ENCODE peak calls at places on chromosome 18, in five cellular contexts. One of them, this sample, is unnamed.

GRCh38 chr18:44537521-44537920 is 143.2 kb upstream of the SETBP1 start:
- DNase-seq in activated CD4-positive, alpha-beta T cell treated with anti-CD3 and anti-CD28 coated beads, Interleukin-2, amount 50 U/mL, for 24 hours: no peak
- DNase-seq in endothelial cell: no peak
- DNase-seq in mucosa of gallbladder: no peak
- DNase-seq in glutamatergic neuron: peak
- DNase-seq in this sample: no peak

GRCh38 chr18:40314199-40314598 is 1640.8 kb upstream of the PIK3C3 start:
- DNase-seq in activated CD4-positive, alpha-beta T cell treated with anti-CD3 and anti-CD28 coated beads, Interleukin-2, amount 50 U/mL, for 24 hours: no peak
- DNase-seq in endothelial cell: no peak
- DNase-seq in mucosa of gallbladder: no peak
- DNase-seq in glutamatergic neuron: no peak
- DNase-seq in this sample: no peak

GRCh38 chr18:4847066-4847465 is 350.0 kb downstream of the AKAIN1 start:
- DNase-seq in activated CD4-positive, alpha-beta T cell treated with anti-CD3 and anti-CD28 coated beads, Interleukin-2, amount 50 U/mL, for 24 hours: no peak
- DNase-seq in endothelial cell: no peak
- DNase-seq in mucosa of gallbladder: no peak
- DNase-seq in glutamatergic neuron: no peak
- DNase-seq in this sample: no peak

GRCh38 chr18:58325521-58325908 is 281.5 kb downstream of the NEDD4L start:
- DNase-seq in activated CD4-positive, alpha-beta T cell treated with anti-CD3 and anti-CD28 coated beads, Interleukin-2, amount 50 U/mL, for 24 hours: no peak
- DNase-seq in endothelial cell: no peak
- DNase-seq in mucosa of gallbladder: no peak
- DNase-seq in glutamatergic neuron: no peak
- DNase-seq in this sample: no peak

GRCh38 chr18:79944126-79944731 is 7.2 kb downstream of the SLC66A2 start:
- DNase-seq in activated CD4-positive, alpha-beta T cell treated with anti-CD3 and anti-CD28 coated beads, Interleukin-2, amount 50 U/mL, for 24 hours: no peak
- DNase-seq in endothelial cell: no peak
- DNase-seq in mucosa of gallbladder: no peak
- DNase-seq in glutamatergic neuron: no peak
- DNase-seq in this sample: no peak

GRCh38 chr18:22828171-22828570 is 105.0 kb upstream of the RBBP8 start:
- DNase-seq in activated CD4-positive, alpha-beta T cell treated with anti-CD3 and anti-CD28 coated beads, Interleukin-2, amount 50 U/mL, for 24 hours: no peak
- DNase-seq in endothelial cell: no peak
- DNase-seq in mucosa of gallbladder: no peak
- DNase-seq in glutamatergic neuron: no peak
- DNase-seq in this sample: no peak

GRCh38 chr18:32343634-32344033 is 127.0 kb downstream of the GAREM1 start:
- DNase-seq in activated CD4-positive, alpha-beta T cell treated with anti-CD3 and anti-CD28 coated beads, Interleukin-2, amount 50 U/mL, for 24 hours: no peak
- DNase-seq in endothelial cell: no peak
- DNase-seq in mucosa of gallbladder: no peak
- DNase-seq in glutamatergic neuron: no peak
- DNase-seq in this sample: no peak

GRCh38 chr18:21270453-21270852 is 28.4 kb downstream of the GREB1L start:
- DNase-seq in activated CD4-positive, alpha-beta T cell treated with anti-CD3 and anti-CD28 coated beads, Interleukin-2, amount 50 U/mL, for 24 hours: no peak
- DNase-seq in endothelial cell: no peak
- DNase-seq in mucosa of gallbladder: no peak
- DNase-seq in glutamatergic neuron: no peak
- DNase-seq in this sample: no peak

GRCh38 chr18:62784966-62785413 is 69.6 kb downstream of the PHLPP1 start:
- DNase-seq in activated CD4-positive, alpha-beta T cell treated with anti-CD3 and anti-CD28 coated beads, Interleukin-2, amount 50 U/mL, for 24 hours: no peak
- DNase-seq in endothelial cell: no peak
- DNase-seq in mucosa of gallbladder: no peak
- DNase-seq in glutamatergic neuron: no peak
- DNase-seq in this sample: no peak

GRCh38 chr18:46387426-46388131 is 269.4 kb downstream of the LOXHD1 start:
- DNase-seq in activated CD4-positive, alpha-beta T cell treated with anti-CD3 and anti-CD28 coated beads, Interleukin-2, amount 50 U/mL, for 24 hours: no peak
- DNase-seq in endothelial cell: no peak
- DNase-seq in mucosa of gallbladder: no peak
- DNase-seq in glutamatergic neuron: no peak
- DNase-seq in this sample: no peak

GRCh38 chr18:37393945-37394609 is 171.5 kb downstream of the CELF4 start:
- DNase-seq in activated CD4-positive, alpha-beta T cell treated with anti-CD3 and anti-CD28 coated beads, Interleukin-2, amount 50 U/mL, for 24 hours: no peak
- DNase-seq in endothelial cell: peak
- DNase-seq in mucosa of gallbladder: peak
- DNase-seq in glutamatergic neuron: peak
- DNase-seq in this sample: peak

GRCh38 chr18:36496022-36496421 is 198.5 kb downstream of the FHOD3 start:
- DNase-seq in activated CD4-positive, alpha-beta T cell treated with anti-CD3 and anti-CD28 coated beads, Interleukin-2, amount 50 U/mL, for 24 hours: no peak
- DNase-seq in endothelial cell: no peak
- DNase-seq in mucosa of gallbladder: no peak
- DNase-seq in glutamatergic neuron: no peak
- DNase-seq in this sample: no peak

GRCh38 chr18:79566841-79567370 is 112.7 kb upstream of the CTDP1 start:
- DNase-seq in activated CD4-positive, alpha-beta T cell treated with anti-CD3 and anti-CD28 coated beads, Interleukin-2, amount 50 U/mL, for 24 hours: no peak
- DNase-seq in endothelial cell: no peak
- DNase-seq in mucosa of gallbladder: no peak
- DNase-seq in glutamatergic neuron: peak
- DNase-seq in this sample: no peak

GRCh38 chr18:3257627-3258120 is 4.3 kb upstream of the MYL12B start:
- DNase-seq in activated CD4-positive, alpha-beta T cell treated with anti-CD3 and anti-CD28 coated beads, Interleukin-2, amount 50 U/mL, for 24 hours: no peak
- DNase-seq in endothelial cell: no peak
- DNase-seq in mucosa of gallbladder: no peak
- DNase-seq in glutamatergic neuron: no peak
- DNase-seq in this sample: no peak

GRCh38 chr18:35732652-35733051 is 151.1 kb downstream of the GALNT1 start:
- DNase-seq in activated CD4-positive, alpha-beta T cell treated with anti-CD3 and anti-CD28 coated beads, Interleukin-2, amount 50 U/mL, for 24 hours: no peak
- DNase-seq in endothelial cell: no peak
- DNase-seq in mucosa of gallbladder: no peak
- DNase-seq in glutamatergic neuron: no peak
- DNase-seq in this sample: no peak

GRCh38 chr18:3062798-3063563 is 50.0 kb upstream of the LPIN2 start:
- DNase-seq in activated CD4-positive, alpha-beta T cell treated with anti-CD3 and anti-CD28 coated beads, Interleukin-2, amount 50 U/mL, for 24 hours: peak
- DNase-seq in endothelial cell: peak
- DNase-seq in mucosa of gallbladder: peak
- DNase-seq in glutamatergic neuron: peak
- DNase-seq in this sample: peak

GRCh38 chr18:49974079-49974478 is 160.7 kb upstream of the ACAA2 start:
- DNase-seq in activated CD4-positive, alpha-beta T cell treated with anti-CD3 and anti-CD28 coated beads, Interleukin-2, amount 50 U/mL, for 24 hours: no peak
- DNase-seq in endothelial cell: no peak
- DNase-seq in mucosa of gallbladder: no peak
- DNase-seq in glutamatergic neuron: no peak
- DNase-seq in this sample: no peak

GRCh38 chr18:37675699-37676098 is 110.1 kb upstream of the CELF4 start:
- DNase-seq in activated CD4-positive, alpha-beta T cell treated with anti-CD3 and anti-CD28 coated beads, Interleukin-2, amount 50 U/mL, for 24 hours: no peak
- DNase-seq in endothelial cell: no peak
- DNase-seq in mucosa of gallbladder: no peak
- DNase-seq in glutamatergic neuron: no peak
- DNase-seq in this sample: no peak

GRCh38 chr18:35616664-35617423 is 35.3 kb downstream of the GALNT1 start:
- DNase-seq in activated CD4-positive, alpha-beta T cell treated with anti-CD3 and anti-CD28 coated beads, Interleukin-2, amount 50 U/mL, for 24 hours: no peak
- DNase-seq in endothelial cell: peak
- DNase-seq in mucosa of gallbladder: peak
- DNase-seq in glutamatergic neuron: no peak
- DNase-seq in this sample: no peak

GRCh38 chr18:4734021-4734420 is 278.9 kb upstream of the DLGAP1 start:
- DNase-seq in activated CD4-positive, alpha-beta T cell treated with anti-CD3 and anti-CD28 coated beads, Interleukin-2, amount 50 U/mL, for 24 hours: no peak
- DNase-seq in endothelial cell: no peak
- DNase-seq in mucosa of gallbladder: no peak
- DNase-seq in glutamatergic neuron: no peak
- DNase-seq in this sample: no peak

GRCh38 chr18:11767935-11768334 is 78.9 kb downstream of the GNAL start:
- DNase-seq in activated CD4-positive, alpha-beta T cell treated with anti-CD3 and anti-CD28 coated beads, Interleukin-2, amount 50 U/mL, for 24 hours: no peak
- DNase-seq in endothelial cell: no peak
- DNase-seq in mucosa of gallbladder: no peak
- DNase-seq in glutamatergic neuron: no peak
- DNase-seq in this sample: no peak

GRCh38 chr18:24786027-24786426 is 325.6 kb downstream of the HRH4 start:
- DNase-seq in activated CD4-positive, alpha-beta T cell treated with anti-CD3 and anti-CD28 coated beads, Interleukin-2, amount 50 U/mL, for 24 hours: no peak
- DNase-seq in endothelial cell: no peak
- DNase-seq in mucosa of gallbladder: no peak
- DNase-seq in glutamatergic neuron: no peak
- DNase-seq in this sample: no peak

GRCh38 chr18:55268629-55269275 is 309.5 kb upstream of the CCDC68 start:
- DNase-seq in activated CD4-positive, alpha-beta T cell treated with anti-CD3 and anti-CD28 coated beads, Interleukin-2, amount 50 U/mL, for 24 hours: no peak
- DNase-seq in endothelial cell: no peak
- DNase-seq in mucosa of gallbladder: no peak
- DNase-seq in glutamatergic neuron: no peak
- DNase-seq in this sample: no peak

GRCh38 chr18:75407468-75408437 is 19.8 kb downstream of the SMIM21 start:
- DNase-seq in activated CD4-positive, alpha-beta T cell treated with anti-CD3 and anti-CD28 coated beads, Interleukin-2, amount 50 U/mL, for 24 hours: no peak
- DNase-seq in endothelial cell: no peak
- DNase-seq in mucosa of gallbladder: no peak
- DNase-seq in glutamatergic neuron: no peak
- DNase-seq in this sample: peak

GRCh38 chr18:67417864-67418523 is 98.5 kb downstream of the DSEL start:
- DNase-seq in activated CD4-positive, alpha-beta T cell treated with anti-CD3 and anti-CD28 coated beads, Interleukin-2, amount 50 U/mL, for 24 hours: no peak
- DNase-seq in endothelial cell: no peak
- DNase-seq in mucosa of gallbladder: peak
- DNase-seq in glutamatergic neuron: no peak
- DNase-seq in this sample: no peak

GRCh38 chr18:58578835-58579560 is 49.9 kb downstream of the ALPK2 start:
- DNase-seq in activated CD4-positive, alpha-beta T cell treated with anti-CD3 and anti-CD28 coated beads, Interleukin-2, amount 50 U/mL, for 24 hours: no peak
- DNase-seq in endothelial cell: no peak
- DNase-seq in mucosa of gallbladder: no peak
- DNase-seq in glutamatergic neuron: no peak
- DNase-seq in this sample: no peak

GRCh38 chr18:23900979-23901378 is 113.6 kb upstream of the TTC39C start:
- DNase-seq in activated CD4-positive, alpha-beta T cell treated with anti-CD3 and anti-CD28 coated beads, Interleukin-2, amount 50 U/mL, for 24 hours: no peak
- DNase-seq in endothelial cell: peak
- DNase-seq in mucosa of gallbladder: no peak
- DNase-seq in glutamatergic neuron: no peak
- DNase-seq in this sample: no peak

GRCh38 chr18:21997207-21998143 is 171.9 kb upstream of the GATA6 start:
- DNase-seq in activated CD4-positive, alpha-beta T cell treated with anti-CD3 and anti-CD28 coated beads, Interleukin-2, amount 50 U/mL, for 24 hours: no peak
- DNase-seq in endothelial cell: peak
- DNase-seq in mucosa of gallbladder: peak
- DNase-seq in glutamatergic neuron: no peak
- DNase-seq in this sample: peak

GRCh38 chr18:9876867-9877654 is 8.7 kb upstream of the TXNDC2 start:
- DNase-seq in activated CD4-positive, alpha-beta T cell treated with anti-CD3 and anti-CD28 coated beads, Interleukin-2, amount 50 U/mL, for 24 hours: no peak
- DNase-seq in endothelial cell: no peak
- DNase-seq in mucosa of gallbladder: peak
- DNase-seq in glutamatergic neuron: no peak
- DNase-seq in this sample: no peak

GRCh38 chr18:65737346-65737745 is 13.5 kb upstream of the CDH7 start:
- DNase-seq in activated CD4-positive, alpha-beta T cell treated with anti-CD3 and anti-CD28 coated beads, Interleukin-2, amount 50 U/mL, for 24 hours: no peak
- DNase-seq in endothelial cell: no peak
- DNase-seq in mucosa of gallbladder: no peak
- DNase-seq in glutamatergic neuron: no peak
- DNase-seq in this sample: no peak

GRCh38 chr18:6859676-6860422 is 130.3 kb downstream of the ARHGAP28 start:
- DNase-seq in activated CD4-positive, alpha-beta T cell treated with anti-CD3 and anti-CD28 coated beads, Interleukin-2, amount 50 U/mL, for 24 hours: no peak
- DNase-seq in endothelial cell: no peak
- DNase-seq in mucosa of gallbladder: no peak
- DNase-seq in glutamatergic neuron: no peak
- DNase-seq in this sample: no peak

GRCh38 chr18:10912790-10913560 is 236.4 kb downstream of the PIEZO2 start:
- DNase-seq in activated CD4-positive, alpha-beta T cell treated with anti-CD3 and anti-CD28 coated beads, Interleukin-2, amount 50 U/mL, for 24 hours: no peak
- DNase-seq in endothelial cell: no peak
- DNase-seq in mucosa of gallbladder: no peak
- DNase-seq in glutamatergic neuron: peak
- DNase-seq in this sample: no peak

GRCh38 chr18:26818461-26818860 is 47.0 kb downstream of the AQP4 start:
- DNase-seq in activated CD4-positive, alpha-beta T cell treated with anti-CD3 and anti-CD28 coated beads, Interleukin-2, amount 50 U/mL, for 24 hours: no peak
- DNase-seq in endothelial cell: no peak
- DNase-seq in mucosa of gallbladder: no peak
- DNase-seq in glutamatergic neuron: no peak
- DNase-seq in this sample: no peak

GRCh38 chr18:80200932-80201672 is 46.2 kb downstream of the PARD6G start:
- DNase-seq in activated CD4-positive, alpha-beta T cell treated with anti-CD3 and anti-CD28 coated beads, Interleukin-2, amount 50 U/mL, for 24 hours: no peak
- DNase-seq in endothelial cell: no peak
- DNase-seq in mucosa of gallbladder: no peak
- DNase-seq in glutamatergic neuron: no peak
- DNase-seq in this sample: no peak

GRCh38 chr18:23106575-23106974 is 28.7 kb upstream of the CABLES1 start:
- DNase-seq in activated CD4-positive, alpha-beta T cell treated with anti-CD3 and anti-CD28 coated beads, Interleukin-2, amount 50 U/mL, for 24 hours: no peak
- DNase-seq in endothelial cell: no peak
- DNase-seq in mucosa of gallbladder: peak
- DNase-seq in glutamatergic neuron: no peak
- DNase-seq in this sample: no peak

GRCh38 chr18:49177812-49178211 is 227.0 kb upstream of the SMAD7 start:
- DNase-seq in activated CD4-positive, alpha-beta T cell treated with anti-CD3 and anti-CD28 coated beads, Interleukin-2, amount 50 U/mL, for 24 hours: no peak
- DNase-seq in endothelial cell: no peak
- DNase-seq in mucosa of gallbladder: no peak
- DNase-seq in glutamatergic neuron: no peak
- DNase-seq in this sample: no peak

GRCh38 chr18:51153659-51154371 is 43.7 kb downstream of the MEX3C start:
- DNase-seq in activated CD4-positive, alpha-beta T cell treated with anti-CD3 and anti-CD28 coated beads, Interleukin-2, amount 50 U/mL, for 24 hours: peak
- DNase-seq in endothelial cell: no peak
- DNase-seq in mucosa of gallbladder: no peak
- DNase-seq in glutamatergic neuron: no peak
- DNase-seq in this sample: no peak

This sample was measured in neuronal stem cell.